ENCODE peak calls at places on chromosomes 11 and 22, in nine cellular contexts. L is central memory CD4-positive, alpha-beta T cell; C is GM12892; O is NCI-H1092; Q is T-helper 2 cell; Y is naive thymus-derived CD8-positive, alpha-beta T cell; F is stimulated activated CD4-positive, alpha-beta T cell treated with anti-CD3 and anti-CD28 coated beads, Interleukin-1b, Interleukin-23, amount 100 ng/mL, for 1 hour; Z is HS-5; S is H4. V is an unnamed sample.

GRCh38 chr11:61747389-61748285 is 4.8 kb upstream of the MYRF start:
- DNase-seq in C (peak), Z (no peak), L (no peak), Q (no peak), O (peak), F (no peak), S (peak), Y (peak), V (peak)

GRCh38 chr11:44766112-44766971 is 39.6 kb downstream of the TSPAN18 start:
- DNase-seq in Q (no peak), Z (peak), Y (no peak), O (peak), L (no peak), C (no peak), S (peak), F (no peak), V (peak)

GRCh38 chr11:113104390-113105251 is 143.4 kb downstream of the NCAM1 start:
- DNase-seq in F (no peak), S (no peak), Y (no peak), Q (no peak), C (no peak), L (no peak), O (peak), Z (no peak), V (no peak)

GRCh38 chr11:61693897-61694840 is 14.0 kb downstream of the DAGLA start:
- DNase-seq in Z (no peak), Q (no peak), F (no peak), S (no peak), Y (no peak), C (no peak), O (peak), L (no peak), V (peak)

GRCh38 chr11:27976262-27976661 is 131.7 kb downstream of the KIF18A start:
- DNase-seq in C (no peak), L (no peak), Q (no peak), F (no peak), O (no peak), Y (no peak), Z (no peak), S (no peak), V (no peak)

GRCh38 chr22:36277482-36278291 is 24.8 kb downstream of the APOL1 start:
- DNase-seq in F (peak), C (peak), Q (no peak), S (peak), O (no peak), Z (no peak), Y (peak), L (peak), V (peak)

GRCh38 chr11:76329983-76330382 is 50.9 kb downstream of the THAP12 start:
- DNase-seq in Y (no peak), L (no peak), Z (no peak), F (no peak), O (no peak), S (no peak), Q (no peak), C (no peak), V (no peak)

GRCh38 chr11:3989891-3990290 is 104.7 kb upstream of the RRM1 start:
- DNase-seq in S (no peak), O (no peak), Y (no peak), L (peak), C (no peak), F (no peak), Z (no peak), Q (no peak), V (peak)

GRCh38 chr11:61111786-61112517 is 9.7 kb downstream of the CD5 start:
- DNase-seq in F (no peak), C (no peak), L (peak), Y (no peak), S (no peak), O (no peak), Z (no peak), Q (no peak), V (peak)

GRCh38 chr11:13091804-13092203 is 82.7 kb downstream of the RASSF10 start:
- DNase-seq in Z (no peak), O (no peak), S (peak), F (no peak), Y (no peak), Q (no peak), L (no peak), C (no peak), V (no peak)

GRCh38 chr11:119791047-119791446 is 62.0 kb upstream of the NECTIN1 start:
- DNase-seq in Y (no peak), F (no peak), S (no peak), C (no peak), O (no peak), Q (no peak), L (no peak), Z (no peak), V (no peak)

GRCh38 chr11:124676386-124676785 is 2.7 kb downstream of the SPA17 start:
- DNase-seq in Z (no peak), L (no peak), Q (no peak), O (no peak), F (no peak), S (peak), C (no peak), Y (no peak), V (no peak)

GRCh38 chr11:17986711-17987220 is 26.1 kb downstream of the SERGEF start:
- DNase-seq in O (no peak), L (no peak), S (no peak), Y (no peak), Q (no peak), C (no peak), F (no peak), Z (no peak), V (peak)

GRCh38 chr11:76677010-76677771 is 6.6 kb upstream of the LRRC32 start:
- DNase-seq in Y (no peak), C (no peak), O (no peak), L (no peak), Z (no peak), S (no peak), F (no peak), Q (no peak), V (no peak)

GRCh38 chr11:75024764-75025211 is 36.1 kb downstream of the NEU3 start:
- DNase-seq in S (no peak), F (no peak), Q (no peak), O (no peak), Y (no peak), L (no peak), C (no peak), Z (no peak), V (no peak)

GRCh38 chr22:18968011-18968749 is 32.1 kb upstream of the PRODH start:
- DNase-seq in C (no peak), S (no peak), Q (no peak), O (no peak), Z (no peak), F (no peak), L (no peak), Y (no peak), V (no peak)

GRCh38 chr11:33802414-33802950 is 28.2 kb upstream of the FBXO3 start:
- DNase-seq in O (peak), L (no peak), Z (peak), Q (no peak), F (no peak), S (peak), C (no peak), Y (no peak), V (peak)

GRCh38 chr11:14638561-14638960 is 5.0 kb upstream of the PDE3B start:
- DNase-seq in L (no peak), S (peak), O (no peak), Q (no peak), Y (no peak), Z (no peak), F (no peak), C (no peak), V (no peak)

GRCh38 chr11:128473631-128474030 is 113.7 kb downstream of the ETS1 start:
- DNase-seq in Y (no peak), F (no peak), O (no peak), L (no peak), Z (no peak), S (no peak), C (no peak), Q (no peak), V (no peak)

GRCh38 chr11:117180020-117180419 is 1.5 kb downstream of the SIDT2 start:
- DNase-seq in Y (no peak), L (no peak), C (no peak), Q (no peak), Z (no peak), O (no peak), F (no peak), S (no peak), V (no peak)

GRCh38 chr11:64084962-64085710 is 49.4 kb downstream of the FLRT1 start:
- DNase-seq in F (no peak), S (no peak), C (no peak), Q (no peak), Y (no peak), Z (no peak), O (no peak), L (no peak), V (no peak)

GRCh38 chr11:26994579-26995210 is 783 bp downstream of the FIBIN start:
- DNase-seq in Y (no peak), C (no peak), F (no peak), S (no peak), Z (no peak), L (no peak), O (no peak), Q (no peak), V (no peak)

GRCh38 chr11:125374398-125374797 is 121.7 kb downstream of the FEZ1 start:
- DNase-seq in O (no peak), Q (no peak), S (no peak), Z (no peak), Y (no peak), C (no peak), L (no peak), F (no peak), V (no peak)

GRCh38 chr11:114291381-114291780 is 4.8 kb upstream of the NNMT start:
- DNase-seq in Z (no peak), L (no peak), C (no peak), O (no peak), F (no peak), Q (no peak), Y (no peak), S (peak), V (no peak)